ENCODE peak calls at places on chromosomes 2 and 18, in six cellular contexts. One of them, this sample, is unnamed.

GRCh38 chr2:233271693-233272092 is 20.2 kb downstream of the ATG16L1 start:
- DNase-seq in naive thymus-derived CD8-positive, alpha-beta T cell: no peak
- DNase-seq in retina: peak
- DNase-seq in mammary epithelial cell: no peak
- DNase-seq in dorsolateral prefrontal cortex: no peak
- DNase-seq in mesendoderm: no peak
- DNase-seq in this sample: no peak

GRCh38 chr2:241975593-241976284 is 106.2 kb downstream of the RTP5 start:
- DNase-seq in mesendoderm: no peak
- DNase-seq in retina: no peak
- DNase-seq in dorsolateral prefrontal cortex: no peak
- DNase-seq in naive thymus-derived CD8-positive, alpha-beta T cell: no peak
- DNase-seq in mammary epithelial cell: no peak
- DNase-seq in this sample: no peak

GRCh38 chr18:35756506-35757117 is 175.1 kb downstream of the GALNT1 start:
- DNase-seq in naive thymus-derived CD8-positive, alpha-beta T cell: peak
- DNase-seq in dorsolateral prefrontal cortex: no peak
- DNase-seq in retina: peak
- DNase-seq in mammary epithelial cell: peak
- DNase-seq in mesendoderm: peak
- DNase-seq in this sample: peak

GRCh38 chr2:145769053-145769716 is 1249.3 kb upstream of the ZEB2 start:
- DNase-seq in mesendoderm: no peak
- DNase-seq in dorsolateral prefrontal cortex: no peak
- DNase-seq in retina: peak
- DNase-seq in naive thymus-derived CD8-positive, alpha-beta T cell: no peak
- DNase-seq in mammary epithelial cell: no peak
- DNase-seq in this sample: no peak

GRCh38 chr2:57207191-57207590 is 839.4 kb upstream of the VRK2 start:
- DNase-seq in mesendoderm: no peak
- DNase-seq in naive thymus-derived CD8-positive, alpha-beta T cell: no peak
- DNase-seq in retina: no peak
- DNase-seq in mammary epithelial cell: no peak
- DNase-seq in dorsolateral prefrontal cortex: no peak
- DNase-seq in this sample: no peak

GRCh38 chr2:122193622-122194021 is 438.2 kb downstream of the TSN start:
- DNase-seq in naive thymus-derived CD8-positive, alpha-beta T cell: no peak
- DNase-seq in mesendoderm: no peak
- DNase-seq in dorsolateral prefrontal cortex: no peak
- DNase-seq in retina: no peak
- DNase-seq in mammary epithelial cell: no peak
- DNase-seq in this sample: no peak

GRCh38 chr2:98607741-98608117 is 583 bp downstream of the COA5 start:
- DNase-seq in mammary epithelial cell: peak
- DNase-seq in dorsolateral prefrontal cortex: no peak
- DNase-seq in naive thymus-derived CD8-positive, alpha-beta T cell: no peak
- DNase-seq in retina: no peak
- DNase-seq in mesendoderm: no peak
- DNase-seq in this sample: no peak

GRCh38 chr2:101446869-101447268 is 28.0 kb downstream of the RFX8 start:
- DNase-seq in retina: no peak
- DNase-seq in mesendoderm: no peak
- DNase-seq in dorsolateral prefrontal cortex: no peak
- DNase-seq in mammary epithelial cell: peak
- DNase-seq in naive thymus-derived CD8-positive, alpha-beta T cell: no peak
- DNase-seq in this sample: no peak

GRCh38 chr2:70528921-70529320 is 24.7 kb downstream of the TGFA start:
- DNase-seq in mesendoderm: no peak
- DNase-seq in mammary epithelial cell: no peak
- DNase-seq in naive thymus-derived CD8-positive, alpha-beta T cell: no peak
- DNase-seq in retina: no peak
- DNase-seq in dorsolateral prefrontal cortex: no peak
- DNase-seq in this sample: no peak

GRCh38 chr2:194714541-194714940 is 942.5 kb upstream of the SLC39A10 start:
- DNase-seq in dorsolateral prefrontal cortex: no peak
- DNase-seq in naive thymus-derived CD8-positive, alpha-beta T cell: no peak
- DNase-seq in mammary epithelial cell: peak
- DNase-seq in mesendoderm: no peak
- DNase-seq in retina: no peak
- DNase-seq in this sample: no peak

GRCh38 chr18:10315542-10315941 is 138.9 kb upstream of the APCDD1 start:
- DNase-seq in dorsolateral prefrontal cortex: no peak
- DNase-seq in mammary epithelial cell: no peak
- DNase-seq in retina: no peak
- DNase-seq in mesendoderm: no peak
- DNase-seq in naive thymus-derived CD8-positive, alpha-beta T cell: no peak
- DNase-seq in this sample: no peak

GRCh38 chr18:47215554-47216138 is 35.8 kb downstream of the SKOR2 start:
- DNase-seq in retina: peak
- DNase-seq in mammary epithelial cell: peak
- DNase-seq in naive thymus-derived CD8-positive, alpha-beta T cell: peak
- DNase-seq in dorsolateral prefrontal cortex: no peak
- DNase-seq in mesendoderm: peak
- DNase-seq in this sample: peak

GRCh38 chr2:8575810-8576423 is 105.9 kb upstream of the ID2 start:
- DNase-seq in naive thymus-derived CD8-positive, alpha-beta T cell: no peak
- DNase-seq in dorsolateral prefrontal cortex: no peak
- DNase-seq in retina: peak
- DNase-seq in mammary epithelial cell: no peak
- DNase-seq in mesendoderm: no peak
- DNase-seq in this sample: peak

GRCh38 chr18:74217476-74218143 is 69.3 kb downstream of the TIMM21 start:
- DNase-seq in mesendoderm: no peak
- DNase-seq in naive thymus-derived CD8-positive, alpha-beta T cell: no peak
- DNase-seq in retina: no peak
- DNase-seq in mammary epithelial cell: no peak
- DNase-seq in dorsolateral prefrontal cortex: no peak
- DNase-seq in this sample: peak

GRCh38 chr18:711330-711692 is 1.1 kb downstream of the ENOSF1 start:
- DNase-seq in dorsolateral prefrontal cortex: no peak
- DNase-seq in mesendoderm: peak
- DNase-seq in naive thymus-derived CD8-positive, alpha-beta T cell: no peak
- DNase-seq in mammary epithelial cell: no peak
- DNase-seq in retina: no peak
- DNase-seq in this sample: peak

GRCh38 chr18:75831960-75832359 is 404.5 kb upstream of the SMIM21 start:
- DNase-seq in retina: no peak
- DNase-seq in mammary epithelial cell: no peak
- DNase-seq in naive thymus-derived CD8-positive, alpha-beta T cell: no peak
- DNase-seq in mesendoderm: no peak
- DNase-seq in dorsolateral prefrontal cortex: no peak
- DNase-seq in this sample: no peak

GRCh38 chr2:133652407-133652806 is 84.1 kb upstream of the NCKAP5 start:
- DNase-seq in retina: no peak
- DNase-seq in naive thymus-derived CD8-positive, alpha-beta T cell: no peak
- DNase-seq in dorsolateral prefrontal cortex: no peak
- DNase-seq in mammary epithelial cell: no peak
- DNase-seq in mesendoderm: no peak
- DNase-seq in this sample: no peak

GRCh38 chr2:112750560-112750843 is 13.9 kb downstream of the CKAP2L start:
- DNase-seq in dorsolateral prefrontal cortex: no peak
- DNase-seq in mesendoderm: no peak
- DNase-seq in retina: no peak
- DNase-seq in mammary epithelial cell: no peak
- DNase-seq in naive thymus-derived CD8-positive, alpha-beta T cell: no peak
- DNase-seq in this sample: no peak

GRCh38 chr2:27844821-27845255 is 45.3 kb downstream of the RBKS start:
- DNase-seq in mesendoderm: no peak
- DNase-seq in mammary epithelial cell: peak
- DNase-seq in dorsolateral prefrontal cortex: no peak
- DNase-seq in retina: peak
- DNase-seq in naive thymus-derived CD8-positive, alpha-beta T cell: no peak
- DNase-seq in this sample: no peak

GRCh38 chr2:109415460-109416004 is 198.2 kb downstream of the SEPTIN10 start:
- DNase-seq in mesendoderm: peak
- DNase-seq in mammary epithelial cell: no peak
- DNase-seq in dorsolateral prefrontal cortex: no peak
- DNase-seq in naive thymus-derived CD8-positive, alpha-beta T cell: no peak
- DNase-seq in retina: peak
- DNase-seq in this sample: peak

GRCh38 chr2:27621524-27621923 is 7.3 kb downstream of the CCDC121 start:
- DNase-seq in retina: no peak
- DNase-seq in naive thymus-derived CD8-positive, alpha-beta T cell: no peak
- DNase-seq in mammary epithelial cell: no peak
- DNase-seq in dorsolateral prefrontal cortex: no peak
- DNase-seq in mesendoderm: peak
- DNase-seq in this sample: no peak

GRCh38 chr18:79782566-79783308 is 15.0 kb upstream of the KCNG2 start:
- DNase-seq in mammary epithelial cell: no peak
- DNase-seq in naive thymus-derived CD8-positive, alpha-beta T cell: no peak
- DNase-seq in dorsolateral prefrontal cortex: peak
- DNase-seq in retina: no peak
- DNase-seq in mesendoderm: no peak
- DNase-seq in this sample: no peak

GRCh38 chr2:159807183-159808037 is 9.4 kb upstream of the CD302 start:
- DNase-seq in retina: peak
- DNase-seq in mesendoderm: peak
- DNase-seq in mammary epithelial cell: peak
- DNase-seq in naive thymus-derived CD8-positive, alpha-beta T cell: peak
- DNase-seq in dorsolateral prefrontal cortex: no peak
- DNase-seq in this sample: peak

GRCh38 chr2:117330611-117331010 is 483.9 kb upstream of the DDX18 start:
- DNase-seq in naive thymus-derived CD8-positive, alpha-beta T cell: no peak
- DNase-seq in retina: no peak
- DNase-seq in mammary epithelial cell: no peak
- DNase-seq in mesendoderm: peak
- DNase-seq in dorsolateral prefrontal cortex: no peak
- DNase-seq in this sample: peak

GRCh38 chr2:200159366-200159720 is 147.2 kb upstream of the SPATS2L start:
- DNase-seq in retina: no peak
- DNase-seq in mesendoderm: peak
- DNase-seq in naive thymus-derived CD8-positive, alpha-beta T cell: no peak
- DNase-seq in dorsolateral prefrontal cortex: no peak
- DNase-seq in mammary epithelial cell: peak
- DNase-seq in this sample: no peak

GRCh38 chr2:28567076-28567471 is 71.2 kb downstream of the PLB1 start:
- DNase-seq in dorsolateral prefrontal cortex: peak
- DNase-seq in retina: peak
- DNase-seq in mesendoderm: no peak
- DNase-seq in naive thymus-derived CD8-positive, alpha-beta T cell: no peak
- DNase-seq in mammary epithelial cell: no peak
- DNase-seq in this sample: peak

GRCh38 chr2:110770696-110771425 is 38.5 kb downstream of the ACOXL start:
- DNase-seq in dorsolateral prefrontal cortex: no peak
- DNase-seq in mesendoderm: peak
- DNase-seq in retina: peak
- DNase-seq in naive thymus-derived CD8-positive, alpha-beta T cell: no peak
- DNase-seq in mammary epithelial cell: peak
- DNase-seq in this sample: peak

GRCh38 chr2:47277987-47278386 is 122.9 kb upstream of the STPG4 start:
- DNase-seq in naive thymus-derived CD8-positive, alpha-beta T cell: no peak
- DNase-seq in mesendoderm: no peak
- DNase-seq in retina: no peak
- DNase-seq in dorsolateral prefrontal cortex: no peak
- DNase-seq in mammary epithelial cell: no peak
- DNase-seq in this sample: no peak

GRCh38 chr2:84338069-84338468 is 121.0 kb downstream of the SUCLG1 start:
- DNase-seq in retina: no peak
- DNase-seq in mammary epithelial cell: no peak
- DNase-seq in naive thymus-derived CD8-positive, alpha-beta T cell: no peak
- DNase-seq in mesendoderm: no peak
- DNase-seq in dorsolateral prefrontal cortex: no peak
- DNase-seq in this sample: no peak

GRCh38 chr2:179861027-179861776 is at the start of gene ZNF385B:
- DNase-seq in mammary epithelial cell: peak
- DNase-seq in naive thymus-derived CD8-positive, alpha-beta T cell: no peak
- DNase-seq in dorsolateral prefrontal cortex: peak
- DNase-seq in retina: peak
- DNase-seq in mesendoderm: peak
- DNase-seq in this sample: peak

GRCh38 chr2:28952806-28953190 is 28.3 kb upstream of the TOGARAM2 start:
- DNase-seq in dorsolateral prefrontal cortex: no peak
- DNase-seq in mammary epithelial cell: no peak
- DNase-seq in mesendoderm: peak
- DNase-seq in naive thymus-derived CD8-positive, alpha-beta T cell: no peak
- DNase-seq in retina: no peak
- DNase-seq in this sample: peak

GRCh38 chr2:118992740-118993391 is 50.9 kb downstream of the MARCO start:
- DNase-seq in dorsolateral prefrontal cortex: no peak
- DNase-seq in retina: no peak
- DNase-seq in mesendoderm: no peak
- DNase-seq in naive thymus-derived CD8-positive, alpha-beta T cell: no peak
- DNase-seq in mammary epithelial cell: peak
- DNase-seq in this sample: no peak

GRCh38 chr2:226489765-226490164 is 309.9 kb downstream of the IRS1 start:
- DNase-seq in mesendoderm: peak
- DNase-seq in retina: no peak
- DNase-seq in dorsolateral prefrontal cortex: no peak
- DNase-seq in mammary epithelial cell: peak
- DNase-seq in naive thymus-derived CD8-positive, alpha-beta T cell: no peak
- DNase-seq in this sample: no peak

GRCh38 chr2:196233033-196233807 is 61.8 kb upstream of the STK17B start:
- DNase-seq in dorsolateral prefrontal cortex: no peak
- DNase-seq in retina: no peak
- DNase-seq in mesendoderm: no peak
- DNase-seq in mammary epithelial cell: peak
- DNase-seq in naive thymus-derived CD8-positive, alpha-beta T cell: no peak
- DNase-seq in this sample: peak

GRCh38 chr2:240584486-240585031 is 2.0 kb upstream of the CAPN10 start:
- DNase-seq in dorsolateral prefrontal cortex: no peak
- DNase-seq in retina: no peak
- DNase-seq in mammary epithelial cell: peak
- DNase-seq in naive thymus-derived CD8-positive, alpha-beta T cell: no peak
- DNase-seq in mesendoderm: peak
- DNase-seq in this sample: no peak

This sample was measured in left kidney.